ENCODE peak calls at places on chromosomes 13 and 19, in four cellular contexts. F, X, M and P are unnamed samples.

GRCh38 chr13:100063333-100063732 is 25.6 kb upstream of the PCCA start:
- DNase-seq in F (no peak), X (no peak), M (no peak), P (no peak)

GRCh38 chr13:43269037-43269476 is 245.7 kb downstream of the DNAJC15 start:
- DNase-seq in F (no peak), X (no peak), M (no peak), P (no peak)

GRCh38 chr13:38514575-38514974 is 164.9 kb downstream of the UFM1 start:
- DNase-seq in F (no peak), X (no peak), M (no peak), P (no peak)

GRCh38 chr19:2148482-2149135 is 2.8 kb downstream of the AP3D1 start:
- DNase-seq in F (no peak), X (peak; percentile 16), M (no peak), P (no peak)

GRCh38 chr13:60211548-60211947 is 47.8 kb upstream of the DIAPH3 start:
- DNase-seq in F (no peak), X (no peak), M (no peak), P (no peak)

GRCh38 chr13:52975969-52976368 is 52.6 kb upstream of the OLFM4 start:
- DNase-seq in F (no peak), X (no peak), M (no peak), P (no peak)

GRCh38 chr13:50969691-50970090 is 60.1 kb downstream of the RNASEH2B start:
- DNase-seq in F (no peak), X (no peak), M (no peak), P (no peak)

GRCh38 chr19:14073925-14074838 is 1.6 kb downstream of the MISP3 start:
- DNase-seq in F (peak; percentile 42), X (peak; percentile 67), M (no peak), P (no peak)

GRCh38 chr13:30872685-30873443 is 33.2 kb upstream of the MEDAG start:
- DNase-seq in F (no peak), X (peak; percentile 55), M (no peak), P (peak; percentile 82)

GRCh38 chr19:8248348-8249328 is 39.5 kb downstream of the CERS4 start:
- DNase-seq in F (no peak), X (no peak), M (no peak), P (no peak)

GRCh38 chr19:8252922-8253589 is 43.9 kb downstream of the CERS4 start:
- DNase-seq in F (peak; percentile 89), X (peak; percentile 95), M (peak; percentile 76), P (peak; percentile 91)

GRCh38 chr19:8250596-8250995 is 41.4 kb downstream of the CERS4 start:
- DNase-seq in F (no peak), X (no peak), M (no peak), P (no peak)

GRCh38 chr19:8253678-8254077 is 44.5 kb downstream of the CERS4 start:
- DNase-seq in F (peak; percentile 24), X (no peak), M (no peak), P (no peak)

GRCh38 chr19:8251025-8251472 is 41.9 kb downstream of the CERS4 start:
- DNase-seq in F (no peak), X (no peak), M (peak; percentile 63), P (peak; percentile 47)
- TF ChIP-seq EP300 in F (no peak), X (no peak), M (no peak), P (no peak)

DNA sequence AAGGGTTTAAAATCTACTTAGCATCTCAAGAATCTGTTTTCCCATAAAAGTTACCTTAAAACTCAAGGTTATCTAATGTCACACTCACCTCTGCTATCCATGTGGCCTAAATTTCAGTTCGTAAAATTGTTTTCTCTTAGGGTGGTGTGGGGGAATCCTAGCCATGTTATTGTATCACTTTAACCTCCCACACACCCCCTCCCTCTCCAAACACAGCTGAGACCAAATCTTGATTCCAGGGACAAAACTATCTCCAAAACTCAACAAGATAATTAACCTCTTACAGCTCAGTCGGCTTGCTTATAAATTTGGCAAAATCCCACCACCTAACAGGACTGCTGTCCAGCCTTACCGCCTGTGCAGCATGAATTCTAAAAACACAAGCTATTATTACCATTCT is 3.8 kb downstream of the CARS2 start:
- DNase-seq in F (no peak), X (no peak), M (no peak), P (no peak)
- H3K4me3 ChIP-seq in F (no peak overlapping the region), X (no peak overlapping the region), M (no peak overlapping the region), P (no peak overlapping the region)

DNA sequence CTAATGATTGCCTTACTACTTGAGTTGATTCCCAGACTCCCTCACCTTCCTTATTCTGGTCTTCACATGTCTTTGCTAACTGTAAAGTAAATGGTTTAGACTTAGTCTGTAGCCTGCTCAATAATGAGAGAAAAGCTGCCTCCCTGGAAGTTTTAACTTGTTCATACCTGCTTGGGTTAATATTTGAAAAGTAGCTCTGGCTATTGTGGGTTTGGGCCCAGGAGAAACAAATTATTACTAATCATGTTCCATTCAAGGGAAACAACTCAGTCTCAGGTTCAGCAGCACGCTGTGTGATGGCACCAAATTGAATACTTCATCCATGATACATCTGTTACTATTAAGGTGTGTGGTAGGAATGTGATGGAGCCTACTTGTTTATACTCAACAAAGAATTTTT is 75.0 kb downstream of the ZMYM2 start:
- DNase-seq in F (no peak), X (no peak), M (no peak), P (no peak)
- H3K27ac ChIP-seq in F (no peak overlapping the region), X (no peak overlapping the region), M (no peak overlapping the region), P (no peak overlapping the region)

GRCh38 chr13:22698477-22698876 is 482.3 kb upstream of the SGCG start:
- DNase-seq in F (no peak), X (no peak), M (no peak), P (no peak)
- TF ChIP-seq EP300 in F (no peak), X (no peak), M (no peak), P (no peak)

GRCh38 chr13:112376050-112376681 is at the start of gene SPACA7:
- DNase-seq in F (no peak), X (no peak), M (no peak), P (no peak)
- H3K4me3 ChIP-seq in F (no peak within 1 kb of the TSS), X (no peak within 1 kb of the TSS), M (no peak within 1 kb of the TSS), P (no peak within 1 kb of the TSS)

GRCh38 chr13:39599842-39600241 is 3.2 kb downstream of the LHFPL6 start:
- DNase-seq in F (no peak), X (peak; percentile 20), M (no peak), P (no peak)

GRCh38 chr13:39602277-39602613 is 748 bp downstream of the LHFPL6 start:
- DNase-seq in F (no peak), X (no peak), M (no peak), P (no peak)

GRCh38 chr13:39602614-39603366 is at the start of gene LHFPL6:
- DNase-seq in F (peak; percentile 7), X (peak; percentile 88), M (peak; percentile 72), P (peak; percentile 85)

GRCh38 chr13:39601636-39602035 is 1.4 kb downstream of the LHFPL6 start:
- DNase-seq in F (no peak), X (no peak), M (no peak), P (no peak)

GRCh38 chr13:39600766-39601165 is 2.2 kb downstream of the LHFPL6 start:
- DNase-seq in F (no peak), X (no peak), M (peak; percentile 38), P (no peak)
- H3K27ac ChIP-seq in F (no peak overlapping the region), X (no peak overlapping the region), M (peak overlapping the region; percentile 26), P (no peak overlapping the region)